ENCODE peak calls at places on chromosomes 16 and 17, in eight cellular contexts. F is pancreas, J is lower lobe of right lung, I is esophagus muscularis mucosa, O is left ventricle myocardium inferior, K is mucosa of descending colon, M is body of pancreas, P is testis. H is an unnamed sample. For H3K4me1, the result is how much of the 10 kb centered on the place peaks cover.

GRCh38 chr17:43660816-43661493 is 767 bp downstream of the MEOX1 start:
- DNase-seq in F (no peak), J (no peak), I (no peak), O (no peak), K (no peak), M (no peak), P (no peak), H (no peak)

GRCh38 chr17:77375917-77376651 is 235.3 kb downstream of the SEC14L1 start:
- DNase-seq in F (no peak), J (no peak), I (no peak), O (no peak), K (no peak), M (no peak), P (peak), H (peak)

GRCh38 chr17:82675476-82676245 is 22.8 kb downstream of the RAB40B start:
- DNase-seq in F (no peak), J (no peak), I (no peak), O (no peak), K (no peak), M (no peak), P (no peak), H (no peak)

GRCh38 chr16:89828199-89828869 is at the start of gene SPIRE2:
- DNase-seq in F (peak), J (peak), I (no peak), O (peak), K (peak), M (peak), P (peak), H (peak)

GRCh38 chr17:81254955-81255717 is 16.0 kb downstream of the NDUFAF8 start:
- DNase-seq in F (peak), J (peak), I (peak), O (peak), K (peak), M (peak), P (peak), H (peak)

GRCh38 chr16:53183442-53183841 is 128.7 kb downstream of the CHD9 start:
- DNase-seq in F (no peak), J (no peak), I (no peak), O (no peak), K (no peak), M (no peak), P (no peak), H (no peak)

GRCh38 chr17:47267354-47267828 is 13.8 kb downstream of the ITGB3 start:
- DNase-seq in F (no peak), J (no peak), I (no peak), O (no peak), K (no peak), M (no peak), P (no peak), H (no peak)

GRCh38 chr17:50954641-50955121 is 88.5 kb upstream of the TOB1 start:
- DNase-seq in F (no peak), J (no peak), I (no peak), O (no peak), K (no peak), M (no peak), P (no peak), H (no peak)

GRCh38 chr16:87384162-87384999 is 805 bp upstream of the FBXO31 start:
- DNase-seq in F (peak), J (peak), I (no peak), O (peak), K (peak), M (peak), P (no peak), H (peak)

GRCh38 chr17:47654991-47655390 is 5.3 kb downstream of the KPNB1 start:
- DNase-seq in F (no peak), J (no peak), I (no peak), O (no peak), K (no peak), M (peak), P (no peak), H (no peak)

GRCh38 chr16:17011712-17012111 is 459.0 kb downstream of the XYLT1 start:
- DNase-seq in F (no peak), J (no peak), I (no peak), O (no peak), K (no peak), M (no peak), P (no peak), H (no peak)

GRCh38 chr16:74862743-74863244 is 88.2 kb upstream of the FA2H start:
- DNase-seq in F (no peak), J (no peak), I (no peak), O (no peak), K (peak), M (no peak), P (no peak), H (no peak)

GRCh38 chr17:7479389-7480192 is at the start of gene ZBTB4:
- DNase-seq in F (peak), J (peak), I (peak), O (peak), K (peak), M (peak), P (peak), H (peak)

GRCh38 chr16:27174007-27174406 is 29.3 kb upstream of the KDM8 start:
- DNase-seq in F (no peak), J (no peak), I (no peak), O (no peak), K (peak), M (no peak), P (no peak), H (peak)

GRCh38 chr16:61887903-61888302 is 148.3 kb downstream of the CDH8 start:
- DNase-seq in F (no peak), J (no peak), I (no peak), O (peak), K (peak), M (no peak), P (peak), H (no peak)

GRCh38 chr16:67108931-67109406 is 772 bp upstream of the PHAF1 start:
- DNase-seq in F (no peak), J (no peak), I (no peak), O (no peak), K (peak), M (no peak), P (no peak), H (no peak)

GRCh38 chr17:47199627-47200324 is 9.4 kb upstream of the MYL4 start:
- DNase-seq in F (no peak), J (no peak), I (no peak), O (no peak), K (no peak), M (no peak), P (no peak), H (no peak)

GRCh38 chr17:69669441-69670178 is 255.1 kb downstream of the MAP2K6 start:
- DNase-seq in F (no peak), J (no peak), I (no peak), O (no peak), K (no peak), M (no peak), P (no peak), H (no peak)

GRCh38 chr17:16286947-16287562 is 66.2 kb downstream of the CENPV start:
- DNase-seq in F (no peak), J (no peak), I (no peak), O (no peak), K (peak), M (no peak), P (no peak), H (peak)

GRCh38 chr16:4593069-4593468 is 21.6 kb downstream of the UBALD1 start:
- DNase-seq in F (no peak), J (no peak), I (no peak), O (no peak), K (no peak), M (no peak), P (no peak), H (no peak)

GRCh38 chr16:28585674-28586073 is 11.2 kb downstream of the SULT1A2 start:
- DNase-seq in F (peak), J (peak), I (no peak), O (no peak), K (peak), M (peak), P (peak), H (no peak)

GRCh38 chr17:28472871-28473497 is 460 bp upstream of the SLC13A2 start:
- DNase-seq in F (no peak), J (no peak), I (no peak), O (no peak), K (peak), M (no peak), P (no peak), H (no peak)

GRCh38 chr16:17369441-17369951 is 101.3 kb downstream of the XYLT1 start:
- DNase-seq in F (no peak), J (peak), I (no peak), O (peak), K (peak), M (peak), P (peak), H (no peak)

GRCh38 chr17:82599674-82600661 is 48.3 kb downstream of the WDR45B start:
- DNase-seq in F (no peak), J (peak), I (no peak), O (no peak), K (no peak), M (no peak), P (no peak), H (no peak)

GRCh38 chr16:84143784-84144199 is 1.2 kb downstream of the HSDL1 start:
- DNase-seq in F (no peak), J (no peak), I (no peak), O (no peak), K (peak), M (peak), P (no peak), H (no peak)

GRCh38 chr16:60907645-60908044 is 1128.6 kb downstream of the CDH8 start:
- DNase-seq in F (no peak), J (no peak), I (no peak), O (no peak), K (no peak), M (no peak), P (no peak), H (no peak)

GRCh38 chr16:30747331-30747730 is 894 bp upstream of the PHKG2 start:
- DNase-seq in F (no peak), J (no peak), I (no peak), O (no peak), K (peak), M (no peak), P (no peak), H (no peak)

GRCh38 chr17:15039366-15039765 is 225.8 kb downstream of the PMP22 start:
- DNase-seq in F (no peak), J (no peak), I (no peak), O (no peak), K (no peak), M (no peak), P (no peak), H (no peak)

GRCh38 chr17:1197781-1198490 is 18.2 kb upstream of the ABR start:
- DNase-seq in F (peak), J (peak), I (peak), O (peak), K (peak), M (peak), P (peak), H (no peak)

GRCh38 chr17:3723556-3724372 is at the start of gene HASPIN:
- DNase-seq in F (peak), J (peak), I (peak), O (peak), K (peak), M (peak), P (peak), H (peak)

GRCh38 chr17:3727041-3727440 is 3.3 kb downstream of the HASPIN start:
- DNase-seq in F (no peak), J (no peak), I (no peak), O (no peak), K (no peak), M (no peak), P (no peak), H (no peak)

GRCh38 chr17:3722716-3723115 is 987 bp upstream of the HASPIN start:
- DNase-seq in F (no peak), J (no peak), I (no peak), O (no peak), K (no peak), M (no peak), P (no peak), H (no peak)

GRCh38 chr17:3724373-3725077 is 822 bp downstream of the HASPIN start:
- DNase-seq in F (peak), J (peak), I (no peak), O (no peak), K (no peak), M (no peak), P (no peak), H (no peak)

DNA sequence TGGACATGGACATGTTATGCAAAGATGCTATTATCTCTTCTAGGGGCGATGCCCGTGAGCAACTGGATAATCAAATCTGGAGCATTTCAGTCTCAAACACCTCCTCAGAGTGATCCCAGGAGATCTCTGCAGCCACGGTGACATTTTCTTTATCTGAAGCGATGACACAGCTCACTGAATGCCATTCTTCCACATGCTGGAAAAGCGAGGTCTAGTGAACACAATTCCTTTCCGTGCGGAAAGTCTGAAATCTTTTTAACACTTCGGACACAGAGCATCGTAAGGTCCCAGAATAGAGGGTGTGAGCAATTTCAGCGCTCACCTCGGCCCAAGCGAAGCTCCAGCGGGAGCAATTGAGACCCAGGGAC is 531 bp upstream of the HASPIN start:
- DNase-seq in F (no peak), J (no peak), I (no peak), O (no peak), K (no peak), M (no peak), P (no peak), H (no peak)
- TF ChIP-seq CTCF in F (no peak), J (no peak), I (no peak), O (no peak), K (no peak), M (no peak), P (no peak), H (no peak)

GRCh38 chr16:85929259-85929704 is 30.3 kb downstream of the IRF8 start:
- DNase-seq in F (no peak), J (no peak), I (no peak), O (no peak), K (no peak), M (no peak), P (no peak), H (no peak)
- H3K4me1 ChIP-seq in F (under half), J (under half), I (under half), O (under half), K (under half), M (under half), P (under half), H (under half)

GRCh38 chr16:1991135-1991551 is 1.4 kb downstream of the SYNGR3 start:
- DNase-seq in F (peak), J (peak), I (no peak), O (no peak), K (peak), M (no peak), P (no peak), H (no peak)
- H3K4me3 ChIP-seq in F (no peak), J (peak), I (peak), O (peak), K (no peak), M (no peak), P (no peak), H (no peak)

GRCh38 chr17:74815671-74816370 is 39.7 kb upstream of the NAT9 start:
- DNase-seq in F (no peak), J (no peak), I (no peak), O (no peak), K (no peak), M (no peak), P (no peak), H (no peak)
- TF ChIP-seq CTCF in F (no peak), J (no peak), I (no peak), O (no peak), K (no peak), M (no peak), P (no peak), H (peak)

GRCh38 chr17:13000561-13000960 is 17.3 kb downstream of the ELAC2 start:
- DNase-seq in F (no peak), J (no peak), I (no peak), O (no peak), K (no peak), M (no peak), P (no peak), H (no peak)
- H3K4me1 ChIP-seq in F (under half), J (under half), I (under half), O (under half), K (under half), M (under half), P (under half), H (under half)

GRCh38 chr17:55743103-55743679 is 7.7 kb upstream of the PCTP start:
- DNase-seq in F (peak), J (no peak), I (no peak), O (no peak), K (peak), M (peak), P (no peak), H (peak)
- H3K4me3 ChIP-seq in F (no peak), J (no peak), I (no peak), O (no peak), K (no peak), M (no peak), P (no peak), H (no peak)

H was measured in BE2C.